ENCODE peak calls at places on chromosome 16, in five cellular contexts. O is K562, T is SK-N-SH, Z is H1, E is GM12878. Q is an unnamed sample.

GRCh38 chr16:21279501-21279900 is 1.4 kb upstream of the CRYM start:
- DNase-seq in Z (no peak), T (no peak), O (no peak), E (no peak), Q (no peak)

GRCh38 chr16:57255686-57256415 is 10.8 kb downstream of the ARL2BP start:
- DNase-seq in O (no peak), T (no peak), E (no peak), Z (no peak), Q (no peak)

GRCh38 chr16:74431516-74431915 is 10.2 kb upstream of the CLEC18B start:
- DNase-seq in O (peak), Z (no peak), E (no peak), T (no peak), Q (no peak)

GRCh38 chr16:1903845-1904820 is 14.1 kb downstream of the HS3ST6 start:
- DNase-seq in Z (no peak), E (no peak), T (peak), O (no peak), Q (no peak)

GRCh38 chr16:57374067-57374534 is 1.8 kb downstream of the CX3CL1 start:
- DNase-seq in T (no peak), O (no peak), Z (no peak), E (no peak), Q (no peak)

GRCh38 chr16:51666821-51667220 is 515.8 kb upstream of the SALL1 start:
- DNase-seq in Z (no peak), O (no peak), E (no peak), T (no peak), Q (no peak)

GRCh38 chr16:78654929-78655328 is 555.5 kb downstream of the WWOX start:
- DNase-seq in O (no peak), E (no peak), Z (no peak), T (peak), Q (no peak)

GRCh38 chr16:2963611-2964415 is at the start of gene KREMEN2:
- DNase-seq in O (peak), E (no peak), T (peak), Z (no peak), Q (no peak)

GRCh38 chr16:24729967-24730815 is 740 bp downstream of the TNRC6A start:
- DNase-seq in E (no peak), T (peak), O (peak), Z (no peak), Q (no peak)

GRCh38 chr16:1723450-1724147 is 17.6 kb downstream of the MAPK8IP3 start:
- DNase-seq in Z (no peak), T (peak), O (peak), E (no peak), Q (no peak)

GRCh38 chr16:35391328-35391727 is 1931.9 kb downstream of the TP53TG3F start:
- DNase-seq in T (peak), E (no peak), O (no peak), Z (no peak), Q (peak)

GRCh38 chr16:65754799-65755691 is 611.4 kb upstream of the CDH5 start:
- DNase-seq in O (no peak), Z (no peak), T (peak), E (no peak), Q (no peak)

GRCh38 chr16:8853611-8854010 is 15.2 kb downstream of the CARHSP1 start:
- DNase-seq in Z (no peak), O (no peak), T (no peak), E (no peak), Q (no peak)

GRCh38 chr16:74743668-74744299 is 30.8 kb downstream of the FA2H start:
- DNase-seq in Z (no peak), T (no peak), E (no peak), O (peak), Q (no peak)

GRCh38 chr16:9966569-9967157 is 215.6 kb downstream of the GRIN2A start:
- DNase-seq in O (no peak), T (no peak), Z (no peak), E (peak), Q (no peak)

GRCh38 chr16:84795338-84796053 is 24.3 kb upstream of the CRISPLD2 start:
- DNase-seq in O (no peak), Z (no peak), T (no peak), E (no peak), Q (no peak)

GRCh38 chr16:67142342-67142741 is 8.5 kb downstream of the B3GNT9 start:
- DNase-seq in O (no peak), E (no peak), Z (no peak), T (no peak), Q (no peak)

GRCh38 chr16:64826374-64826773 is 295.5 kb downstream of the CDH11 start:
- DNase-seq in E (no peak), Z (no peak), O (no peak), T (no peak), Q (no peak)

GRCh38 chr16:49491736-49492089 is 118.1 kb downstream of the C16orf78 start:
- DNase-seq in T (no peak), Z (peak), E (no peak), O (no peak), Q (no peak)

GRCh38 chr16:17391715-17392114 is 79.0 kb downstream of the XYLT1 start:
- DNase-seq in T (no peak), E (no peak), O (no peak), Z (no peak), Q (no peak)

GRCh38 chr16:71421911-71422310 is 19.9 kb downstream of the TLE7 start:
- DNase-seq in E (no peak), O (peak), Z (no peak), T (peak), Q (no peak)

GRCh38 chr16:14483819-14484385 is 146.2 kb downstream of the PARN start:
- DNase-seq in T (no peak), E (no peak), Z (no peak), O (no peak), Q (no peak)

GRCh38 chr16:2090819-2091721 is 43.3 kb downstream of the TSC2 start:
- DNase-seq in T (peak), Z (peak), E (no peak), O (peak), Q (no peak)

GRCh38 chr16:85176541-85177447 is 64.5 kb upstream of the CIBAR2 start:
- DNase-seq in T (peak), Z (no peak), O (peak), E (no peak), Q (no peak)

GRCh38 chr16:35298460-35299243 is 1839.2 kb downstream of the TP53TG3F start:
- DNase-seq in E (no peak), T (no peak), Z (no peak), O (no peak), Q (no peak)

GRCh38 chr16:75861981-75862380 is 135.7 kb upstream of the CPHXL start:
- DNase-seq in O (no peak), Z (no peak), E (no peak), T (no peak), Q (no peak)

GRCh38 chr16:9820481-9821246 is 361.6 kb downstream of the GRIN2A start:
- DNase-seq in E (no peak), O (no peak), Z (peak), T (no peak), Q (no peak)

GRCh38 chr16:25020112-25020591 is 5.0 kb upstream of the ARHGAP17 start:
- DNase-seq in Z (no peak), O (no peak), E (no peak), T (no peak), Q (no peak)

GRCh38 chr16:11099672-11100195 is 155.4 kb downstream of the CLEC16A start:
- DNase-seq in Z (no peak), E (no peak), O (no peak), T (no peak), Q (no peak)

GRCh38 chr16:11098601-11099377 is 154.4 kb downstream of the CLEC16A start:
- DNase-seq in T (no peak), O (no peak), E (no peak), Z (no peak), Q (no peak)

GRCh38 chr16:11101283-11101682 is 154.7 kb downstream of the SOCS1 start:
- DNase-seq in T (no peak), O (no peak), E (no peak), Z (no peak), Q (no peak)

GRCh38 chr16:11101695-11102522 is 154.1 kb downstream of the SOCS1 start:
- DNase-seq in T (no peak), O (peak), Z (no peak), E (no peak), Q (no peak)

DNA sequence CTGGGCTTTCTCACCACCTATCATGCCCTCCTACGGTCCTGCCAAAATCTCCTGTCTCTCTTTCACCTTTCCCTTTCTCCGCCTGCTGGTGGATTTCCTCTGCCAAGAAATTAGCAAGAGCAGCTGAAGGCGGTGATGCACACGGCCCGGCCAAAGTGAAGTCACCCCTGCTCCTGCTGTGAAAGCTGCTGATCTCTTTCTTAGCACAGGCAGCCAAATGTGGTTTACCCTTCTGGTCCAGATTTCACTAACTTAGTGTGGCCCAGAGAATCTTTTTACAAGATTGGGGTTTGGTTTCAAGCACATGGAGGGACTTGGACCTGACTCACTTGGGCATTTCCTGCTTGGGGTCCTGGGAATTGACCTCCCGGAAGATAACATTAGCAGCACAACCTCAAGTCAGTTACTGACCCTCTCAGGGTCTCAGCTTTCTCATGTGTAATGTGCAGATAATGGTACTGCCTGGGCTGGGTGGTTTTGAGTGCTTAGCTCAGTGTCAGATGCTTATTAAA is 155.7 kb downstream of the SOCS1 start:
- DNase-seq in O (peak), Z (peak), E (peak), T (no peak), Q (no peak)
- TF ChIP-seq CTCF in O (peak), Z (peak), E (no peak), T (peak), Q (no peak)

GRCh38 chr16:69340095-69340644 is 598 bp downstream of the NIP7 start:
- DNase-seq in E (no peak), Z (no peak), T (no peak), O (no peak), Q (no peak)
- TF ChIP-seq GABPA in E (no peak), Z (no peak), T (no peak), O (no peak), Q (no peak)

GRCh38 chr16:4290236-4290830 is 17.5 kb upstream of the TFAP4 start:
- DNase-seq in E (no peak), O (no peak), T (peak), Z (no peak), Q (peak)
- TF ChIP-seq CTCF in E (no peak), O (peak), T (no peak), Z (no peak), Q (no peak)

DNA sequence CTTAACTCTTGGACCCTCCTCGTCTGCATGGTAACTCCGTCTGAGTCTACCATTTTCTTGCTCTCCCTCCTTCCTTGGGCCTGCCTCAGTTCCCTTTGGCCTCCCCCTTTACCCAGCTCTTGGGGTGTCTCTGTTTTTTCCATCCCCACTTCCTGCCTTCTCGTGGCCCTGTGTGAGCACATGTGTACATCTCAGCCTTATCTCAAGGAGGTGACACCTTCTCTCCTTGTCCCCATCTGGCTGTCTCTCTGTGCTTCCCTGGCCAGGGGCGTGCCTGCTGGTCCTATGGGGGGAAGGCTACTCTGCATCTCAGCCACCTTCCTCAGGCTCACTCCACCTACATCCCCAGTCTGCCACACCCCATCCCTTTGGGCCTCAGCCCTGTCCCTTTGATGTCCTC is 6.6 kb downstream of the CTF1 start:
- DNase-seq in T (no peak), E (no peak), Z (no peak), O (peak), Q (peak)
- TF ChIP-seq GABPA in T (no peak), E (no peak), Z (no peak), O (no peak), Q (peak)

GRCh38 chr16:72644911-72645310 is 403.0 kb downstream of the ZFHX3 start:
- DNase-seq in T (no peak), O (no peak), E (no peak), Z (no peak), Q (no peak)
- TF ChIP-seq CTCF in T (no peak), O (no peak), E (no peak), Z (no peak), Q (no peak)

DNA sequence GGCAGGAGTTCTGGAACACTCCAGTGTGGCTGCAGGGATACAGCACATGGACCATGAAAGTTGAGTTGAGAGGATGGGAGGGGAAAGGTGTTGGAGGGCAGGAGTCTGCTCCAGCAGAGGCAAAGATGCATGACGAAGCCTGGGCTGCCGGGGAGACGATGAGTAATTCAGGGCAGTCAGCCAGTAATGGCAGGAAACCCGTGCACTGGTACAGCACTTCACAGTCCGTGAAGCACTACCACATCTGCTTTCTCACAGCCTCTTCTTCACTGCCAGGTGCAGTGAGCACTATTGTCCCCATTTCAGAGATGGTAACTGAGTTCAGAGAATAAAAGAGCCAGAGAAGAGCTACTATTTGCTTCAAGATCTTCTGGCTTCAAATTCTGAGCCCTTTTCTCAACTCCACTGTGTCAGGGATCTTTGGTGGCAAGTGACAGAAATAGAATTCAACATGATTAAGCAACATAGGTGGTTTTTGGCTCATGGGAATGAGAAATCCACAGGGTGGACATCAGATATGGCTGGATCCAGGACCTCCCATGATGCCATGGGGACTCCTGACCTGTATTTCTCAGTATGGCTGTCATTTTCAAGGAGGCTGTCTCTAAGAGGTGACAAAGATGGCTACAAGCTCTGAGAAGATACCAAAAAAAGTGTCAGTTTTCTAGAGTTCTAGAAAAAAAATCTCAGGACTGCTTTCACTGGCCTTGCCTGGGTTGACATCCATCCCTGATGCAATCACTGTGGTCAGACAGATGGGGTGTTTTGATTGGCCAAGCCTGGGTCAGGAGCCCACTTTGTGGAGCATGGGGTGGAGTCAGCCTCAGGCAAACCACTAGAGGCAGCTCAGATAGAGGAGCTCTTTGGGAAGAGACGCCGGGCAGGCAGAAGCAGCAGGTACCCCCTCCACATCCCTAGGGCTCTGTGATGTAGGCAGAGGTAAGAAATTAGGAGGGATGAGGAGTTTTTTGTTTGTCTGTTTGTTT is 24.7 kb downstream of the IL21R start:
- DNase-seq in T (no peak), O (peak), E (peak), Z (no peak), Q (no peak)
- TF ChIP-seq GABPA in T (no peak), O (no peak), E (no peak), Z (no peak), Q (no peak)

GRCh38 chr16:89293276-89294143 is 76.0 kb downstream of the ZNF778 start:
- DNase-seq in T (no peak), O (peak), E (no peak), Z (peak), Q (no peak)
- TF ChIP-seq CTCF in T (peak), O (no peak), E (peak), Z (peak), Q (no peak)

GRCh38 chr16:54783226-54783625 is 147.4 kb upstream of the IRX5 start:
- DNase-seq in O (no peak), Z (no peak), T (no peak), E (no peak), Q (no peak)

GRCh38 chr16:54783980-54784379 is 146.7 kb upstream of the IRX5 start:
- DNase-seq in E (no peak), T (no peak), Z (no peak), O (no peak), Q (no peak)

GRCh38 chr16:54774768-54775167 is 155.9 kb upstream of the IRX5 start:
- DNase-seq in Z (no peak), T (no peak), E (no peak), O (no peak), Q (no peak)

GRCh38 chr16:54779549-54779948 is 151.1 kb upstream of the IRX5 start:
- DNase-seq in E (no peak), O (no peak), Z (no peak), T (no peak), Q (no peak)

GRCh38 chr16:54780266-54780665 is 150.4 kb upstream of the IRX5 start:
- DNase-seq in Z (no peak), T (no peak), O (no peak), E (no peak), Q (no peak)
- TF ChIP-seq GABPA in Z (no peak), T (no peak), O (no peak), E (no peak), Q (no peak)

GRCh38 chr16:87418644-87419043 is 26.5 kb downstream of the MAP1LC3B start:
- DNase-seq in E (no peak), T (no peak), Z (no peak), O (no peak), Q (no peak)

GRCh38 chr16:87421369-87421912 is 29.3 kb downstream of the MAP1LC3B start:
- DNase-seq in Z (no peak), T (peak), E (no peak), O (no peak), Q (no peak)

GRCh38 chr16:87422106-87422505 is 30.0 kb downstream of the MAP1LC3B start:
- DNase-seq in T (no peak), O (no peak), E (no peak), Z (no peak), Q (no peak)

GRCh38 chr16:87419971-87420370 is 27.8 kb downstream of the MAP1LC3B start:
- DNase-seq in O (no peak), Z (no peak), T (no peak), E (no peak), Q (no peak)

GRCh38 chr16:87420401-87421368 is 28.5 kb downstream of the MAP1LC3B start:
- DNase-seq in E (no peak), O (peak), T (no peak), Z (no peak), Q (no peak)
- TF ChIP-seq CTCF in E (peak), O (peak), T (no peak), Z (peak), Q (no peak)

Q was measured in HL-60.